ENCODE peak calls at places on chromosomes 3 and 15, in seven cellular contexts. One of them, this sample, is unnamed. For H3K9me3, the result is how much of the 10 kb centered on the place peaks cover.

GRCh38 chr3:79161941-79162340 is 605.9 kb downstream of the ROBO1 start:
- DNase-seq in IMR-90: peak
- DNase-seq in heart right ventricle: no peak
- DNase-seq in fibroblast of lung: peak
- DNase-seq in psoas muscle: no peak
- DNase-seq in heart left ventricle: no peak
- DNase-seq in kidney: no peak
- DNase-seq in this sample: no peak

GRCh38 chr3:196518999-196519737 is 4.0 kb upstream of the SMCO1 start:
- DNase-seq in fibroblast of lung: peak
- DNase-seq in heart right ventricle: peak
- DNase-seq in IMR-90: peak
- DNase-seq in heart left ventricle: peak
- DNase-seq in kidney: no peak
- DNase-seq in psoas muscle: peak
- DNase-seq in this sample: peak

GRCh38 chr3:71723452-71724170 is 1.6 kb downstream of the EIF4E3 start:
- DNase-seq in IMR-90: no peak
- DNase-seq in kidney: no peak
- DNase-seq in fibroblast of lung: no peak
- DNase-seq in heart right ventricle: no peak
- DNase-seq in psoas muscle: no peak
- DNase-seq in heart left ventricle: no peak
- DNase-seq in this sample: no peak

GRCh38 chr3:24410861-24411260 is 83.8 kb downstream of the THRB start:
- DNase-seq in psoas muscle: no peak
- DNase-seq in kidney: no peak
- DNase-seq in heart right ventricle: no peak
- DNase-seq in fibroblast of lung: no peak
- DNase-seq in IMR-90: no peak
- DNase-seq in heart left ventricle: no peak
- DNase-seq in this sample: no peak

GRCh38 chr15:96247631-96248305 is 82.7 kb upstream of the NR2F2 start:
- DNase-seq in psoas muscle: no peak
- DNase-seq in heart right ventricle: no peak
- DNase-seq in kidney: no peak
- DNase-seq in heart left ventricle: no peak
- DNase-seq in fibroblast of lung: no peak
- DNase-seq in IMR-90: peak
- DNase-seq in this sample: no peak

GRCh38 chr15:99482993-99483392 is 82.8 kb upstream of the MEF2A start:
- DNase-seq in heart left ventricle: no peak
- DNase-seq in psoas muscle: no peak
- DNase-seq in IMR-90: no peak
- DNase-seq in kidney: no peak
- DNase-seq in heart right ventricle: no peak
- DNase-seq in fibroblast of lung: no peak
- DNase-seq in this sample: no peak

GRCh38 chr3:64440498-64440897 is 215.2 kb upstream of the PRICKLE2 start:
- DNase-seq in fibroblast of lung: peak
- DNase-seq in psoas muscle: no peak
- DNase-seq in IMR-90: peak
- DNase-seq in heart left ventricle: no peak
- DNase-seq in kidney: no peak
- DNase-seq in heart right ventricle: peak
- DNase-seq in this sample: no peak

GRCh38 chr3:60142009-60142408 is 1092.2 kb upstream of the CFAP20DC start:
- DNase-seq in IMR-90: no peak
- DNase-seq in fibroblast of lung: peak
- DNase-seq in kidney: no peak
- DNase-seq in heart right ventricle: no peak
- DNase-seq in psoas muscle: no peak
- DNase-seq in heart left ventricle: no peak
- DNase-seq in this sample: no peak

GRCh38 chr15:75673426-75674247 is 25.9 kb downstream of the SNX33 start:
- DNase-seq in heart left ventricle: peak
- DNase-seq in IMR-90: peak
- DNase-seq in psoas muscle: peak
- DNase-seq in heart right ventricle: peak
- DNase-seq in kidney: peak
- DNase-seq in fibroblast of lung: peak
- DNase-seq in this sample: peak

GRCh38 chr15:31236184-31237041 is 90.2 kb upstream of the KLF13 start:
- DNase-seq in kidney: peak
- DNase-seq in heart right ventricle: peak
- DNase-seq in heart left ventricle: peak
- DNase-seq in fibroblast of lung: peak
- DNase-seq in IMR-90: peak
- DNase-seq in psoas muscle: peak
- DNase-seq in this sample: peak

GRCh38 chr15:98999233-98999632 is 8.4 kb downstream of the PGPEP1L start:
- DNase-seq in heart right ventricle: no peak
- DNase-seq in psoas muscle: no peak
- DNase-seq in IMR-90: no peak
- DNase-seq in heart left ventricle: no peak
- DNase-seq in fibroblast of lung: no peak
- DNase-seq in kidney: no peak
- DNase-seq in this sample: no peak

GRCh38 chr15:65558336-65558735 is 28.1 kb downstream of the HACD3 start:
- DNase-seq in psoas muscle: no peak
- DNase-seq in fibroblast of lung: peak
- DNase-seq in heart right ventricle: no peak
- DNase-seq in heart left ventricle: no peak
- DNase-seq in kidney: no peak
- DNase-seq in IMR-90: peak
- DNase-seq in this sample: no peak

GRCh38 chr3:170752571-170753155 is 117.3 kb downstream of the RPL22L1 start:
- DNase-seq in heart right ventricle: no peak
- DNase-seq in heart left ventricle: no peak
- DNase-seq in kidney: no peak
- DNase-seq in IMR-90: no peak
- DNase-seq in fibroblast of lung: no peak
- DNase-seq in psoas muscle: no peak
- DNase-seq in this sample: no peak

GRCh38 chr3:43023066-43023465 is 44.0 kb downstream of the GASK1A start:
- DNase-seq in psoas muscle: no peak
- DNase-seq in kidney: no peak
- DNase-seq in fibroblast of lung: no peak
- DNase-seq in heart left ventricle: no peak
- DNase-seq in heart right ventricle: no peak
- DNase-seq in IMR-90: no peak
- DNase-seq in this sample: no peak

GRCh38 chr15:25056484-25057429 is 102.0 kb downstream of the SNRPN start:
- DNase-seq in kidney: peak
- DNase-seq in IMR-90: no peak
- DNase-seq in heart left ventricle: no peak
- DNase-seq in psoas muscle: no peak
- DNase-seq in heart right ventricle: peak
- DNase-seq in fibroblast of lung: no peak
- DNase-seq in this sample: no peak

GRCh38 chr3:108296239-108296638 is at the start of gene HHLA2:
- DNase-seq in fibroblast of lung: no peak
- DNase-seq in IMR-90: peak
- DNase-seq in heart right ventricle: no peak
- DNase-seq in heart left ventricle: no peak
- DNase-seq in kidney: no peak
- DNase-seq in psoas muscle: no peak
- DNase-seq in this sample: no peak

GRCh38 chr15:81859737-81860516 is 185.9 kb downstream of the MEX3B start:
- DNase-seq in heart right ventricle: no peak
- DNase-seq in fibroblast of lung: no peak
- DNase-seq in heart left ventricle: no peak
- DNase-seq in psoas muscle: no peak
- DNase-seq in IMR-90: no peak
- DNase-seq in kidney: no peak
- DNase-seq in this sample: no peak

GRCh38 chr3:29284578-29284977 is 3.7 kb downstream of the RBMS3 start:
- DNase-seq in fibroblast of lung: peak
- DNase-seq in heart right ventricle: no peak
- DNase-seq in kidney: no peak
- DNase-seq in psoas muscle: no peak
- DNase-seq in IMR-90: peak
- DNase-seq in heart left ventricle: no peak
- DNase-seq in this sample: no peak

GRCh38 chr15:22907161-22907950 is 68.9 kb downstream of the NIPA2 start:
- DNase-seq in kidney: no peak
- DNase-seq in heart right ventricle: no peak
- DNase-seq in heart left ventricle: no peak
- DNase-seq in psoas muscle: no peak
- DNase-seq in fibroblast of lung: no peak
- DNase-seq in IMR-90: no peak
- DNase-seq in this sample: no peak

GRCh38 chr3:164845739-164846138 is 232.6 kb downstream of the SI start:
- DNase-seq in heart right ventricle: no peak
- DNase-seq in fibroblast of lung: no peak
- DNase-seq in kidney: no peak
- DNase-seq in heart left ventricle: no peak
- DNase-seq in psoas muscle: no peak
- DNase-seq in IMR-90: no peak
- DNase-seq in this sample: no peak

GRCh38 chr3:164851905-164852304 is 226.4 kb downstream of the SI start:
- DNase-seq in IMR-90: no peak
- DNase-seq in heart left ventricle: no peak
- DNase-seq in heart right ventricle: no peak
- DNase-seq in psoas muscle: no peak
- DNase-seq in fibroblast of lung: no peak
- DNase-seq in kidney: no peak
- DNase-seq in this sample: no peak

GRCh38 chr3:164848922-164849321 is 229.4 kb downstream of the SI start:
- DNase-seq in fibroblast of lung: no peak
- DNase-seq in psoas muscle: no peak
- DNase-seq in heart left ventricle: no peak
- DNase-seq in IMR-90: no peak
- DNase-seq in kidney: no peak
- DNase-seq in heart right ventricle: no peak
- DNase-seq in this sample: no peak

GRCh38 chr3:164852866-164853265 is 225.4 kb downstream of the SI start:
- DNase-seq in IMR-90: no peak
- DNase-seq in heart right ventricle: no peak
- DNase-seq in heart left ventricle: no peak
- DNase-seq in fibroblast of lung: no peak
- DNase-seq in kidney: no peak
- DNase-seq in psoas muscle: no peak
- DNase-seq in this sample: no peak

GRCh38 chr3:164851204-164851603 is 227.1 kb downstream of the SI start:
- DNase-seq in kidney: no peak
- DNase-seq in fibroblast of lung: no peak
- DNase-seq in heart left ventricle: no peak
- DNase-seq in psoas muscle: no peak
- DNase-seq in IMR-90: no peak
- DNase-seq in heart right ventricle: no peak
- DNase-seq in this sample: no peak
- H3K9me3 ChIP-seq in kidney: under half
- H3K9me3 ChIP-seq in fibroblast of lung: under half
- H3K9me3 ChIP-seq in heart left ventricle: under half
- H3K9me3 ChIP-seq in psoas muscle: under half
- H3K9me3 ChIP-seq in IMR-90: under half
- H3K9me3 ChIP-seq in heart right ventricle: under half
- H3K9me3 ChIP-seq in this sample: under half

DNA sequence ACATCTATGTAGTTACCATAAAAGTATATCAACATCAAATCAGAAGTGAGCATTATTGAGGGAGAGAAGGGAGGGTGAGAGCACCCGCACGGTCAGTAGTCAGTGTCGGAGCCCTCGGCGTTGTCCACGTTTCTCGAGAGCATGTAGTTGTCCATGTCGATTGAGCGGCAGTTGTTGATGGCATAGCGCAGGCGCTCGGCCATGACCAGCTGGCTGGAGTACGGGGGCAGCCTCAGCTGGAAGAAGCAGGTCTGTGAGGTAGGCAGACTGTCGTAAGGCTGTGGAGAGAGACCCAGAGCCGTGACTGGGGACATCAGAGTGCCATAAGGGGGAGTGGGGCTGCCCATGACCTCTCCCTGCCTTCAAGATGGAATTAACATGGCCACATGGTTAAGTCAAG is 11.8 kb downstream of the FBXL22 start:
- DNase-seq in IMR-90: no peak
- DNase-seq in heart left ventricle: no peak
- DNase-seq in fibroblast of lung: no peak
- DNase-seq in psoas muscle: no peak
- DNase-seq in heart right ventricle: no peak
- DNase-seq in kidney: no peak
- DNase-seq in this sample: no peak
- H3K27ac ChIP-seq in IMR-90: no peak
- H3K27ac ChIP-seq in heart left ventricle: no peak
- H3K27ac ChIP-seq in fibroblast of lung: no peak
- H3K27ac ChIP-seq in psoas muscle: no peak
- H3K27ac ChIP-seq in heart right ventricle: no peak
- H3K27ac ChIP-seq in kidney: no peak
- H3K27ac ChIP-seq in this sample: no peak

GRCh38 chr3:11187678-11188077 is 33.4 kb downstream of the HRH1 start:
- DNase-seq in heart right ventricle: no peak
- DNase-seq in psoas muscle: no peak
- DNase-seq in kidney: no peak
- DNase-seq in heart left ventricle: no peak
- DNase-seq in fibroblast of lung: peak
- DNase-seq in IMR-90: peak
- DNase-seq in this sample: no peak

GRCh38 chr3:11186318-11186692 is 32.0 kb downstream of the HRH1 start:
- DNase-seq in heart left ventricle: no peak
- DNase-seq in heart right ventricle: no peak
- DNase-seq in fibroblast of lung: no peak
- DNase-seq in kidney: no peak
- DNase-seq in IMR-90: no peak
- DNase-seq in psoas muscle: no peak
- DNase-seq in this sample: no peak

GRCh38 chr3:11185144-11185543 is 30.9 kb downstream of the HRH1 start:
- DNase-seq in psoas muscle: no peak
- DNase-seq in kidney: no peak
- DNase-seq in heart right ventricle: no peak
- DNase-seq in IMR-90: no peak
- DNase-seq in fibroblast of lung: no peak
- DNase-seq in heart left ventricle: no peak
- DNase-seq in this sample: no peak

GRCh38 chr3:11186771-11187170 is 32.5 kb downstream of the HRH1 start:
- DNase-seq in psoas muscle: no peak
- DNase-seq in fibroblast of lung: no peak
- DNase-seq in heart left ventricle: no peak
- DNase-seq in kidney: no peak
- DNase-seq in heart right ventricle: no peak
- DNase-seq in IMR-90: peak
- DNase-seq in this sample: no peak

GRCh38 chr3:11185564-11186317 is 31.4 kb downstream of the HRH1 start:
- DNase-seq in heart left ventricle: peak
- DNase-seq in psoas muscle: peak
- DNase-seq in fibroblast of lung: peak
- DNase-seq in kidney: peak
- DNase-seq in heart right ventricle: peak
- DNase-seq in IMR-90: peak
- DNase-seq in this sample: peak
- H3K4me3 ChIP-seq in heart left ventricle: no peak
- H3K4me3 ChIP-seq in psoas muscle: no peak
- H3K4me3 ChIP-seq in fibroblast of lung: no peak
- H3K4me3 ChIP-seq in kidney: no peak
- H3K4me3 ChIP-seq in heart right ventricle: no peak
- H3K4me3 ChIP-seq in IMR-90: no peak
- H3K4me3 ChIP-seq in this sample: peak

DNA sequence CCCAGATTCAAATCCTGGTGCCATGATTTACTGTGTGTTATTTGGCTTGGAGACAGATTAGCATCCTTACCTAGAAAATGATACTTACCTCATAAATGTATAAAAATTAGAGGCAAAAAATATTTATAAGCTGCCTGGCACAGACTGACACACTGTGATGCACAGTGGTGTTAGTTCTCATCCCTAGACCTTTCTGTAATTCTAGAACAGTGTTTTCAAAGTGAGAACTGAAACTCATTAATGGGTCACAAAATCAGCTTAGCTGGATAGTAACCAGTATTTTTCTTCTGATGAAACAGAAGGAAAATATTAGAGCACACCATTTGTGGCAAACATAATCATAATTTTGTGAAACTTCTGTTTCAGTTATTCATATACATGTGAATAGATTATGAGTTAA is 17.9 kb upstream of the MTHFS start:
- DNase-seq in heart right ventricle: no peak
- DNase-seq in fibroblast of lung: no peak
- DNase-seq in psoas muscle: no peak
- DNase-seq in IMR-90: no peak
- DNase-seq in kidney: no peak
- DNase-seq in heart left ventricle: no peak
- DNase-seq in this sample: no peak
- H3K9me3 ChIP-seq in heart right ventricle: half or more
- H3K9me3 ChIP-seq in fibroblast of lung: under half
- H3K9me3 ChIP-seq in psoas muscle: under half
- H3K9me3 ChIP-seq in IMR-90: under half
- H3K9me3 ChIP-seq in kidney: under half
- H3K9me3 ChIP-seq in heart left ventricle: half or more
- H3K9me3 ChIP-seq in this sample: half or more